ENCODE peak calls at places on chromosomes 5 and 9, in nine cellular contexts. G is left kidney; A is A172; D is effector memory CD4-positive, alpha-beta T cell; P is endothelial cell; H is kidney glomerular epithelial cell; F is HTR-8/SVneo; M is left colon; Q is adipocyte. C is an unnamed sample.

GRCh38 chr5:42949348-42950090 is 90.6 kb downstream of the ANXA2R start:
- DNase-seq in G (peak), F (peak), Q (peak), M (peak), A (peak), H (peak), P (no peak), D (peak), C (peak)

GRCh38 chr5:40089269-40089668 is 590.4 kb upstream of the PTGER4 start:
- DNase-seq in A (peak), M (no peak), H (no peak), G (peak), P (no peak), F (no peak), Q (no peak), D (no peak), C (no peak)

GRCh38 chr5:155728857-155729683 is 597.9 kb upstream of the SGCD start:
- DNase-seq in G (peak), Q (peak), H (peak), M (peak), A (no peak), D (no peak), F (no peak), P (peak), C (peak)

GRCh38 chr9:4614627-4615026 is 47.5 kb upstream of the PLPP6 start:
- DNase-seq in M (no peak), D (no peak), A (no peak), F (no peak), Q (no peak), G (no peak), H (no peak), P (no peak), C (peak)

GRCh38 chr5:88954511-88954910 is 71.5 kb upstream of the MEF2C start:
- DNase-seq in Q (no peak), G (no peak), F (no peak), A (peak), P (no peak), H (no peak), M (no peak), D (no peak), C (peak)

GRCh38 chr5:110376281-110376916 is 350.1 kb downstream of the TMEM232 start:
- DNase-seq in H (no peak), P (no peak), M (no peak), D (no peak), F (no peak), A (no peak), G (peak), Q (peak), C (peak)

GRCh38 chr5:173452098-173452497 is 123.9 kb upstream of the STC2 start:
- DNase-seq in F (no peak), Q (peak), G (no peak), A (peak), D (no peak), M (no peak), H (no peak), P (no peak), C (peak)

GRCh38 chr9:114075602-114076001 is 2.5 kb downstream of the AMBP start:
- DNase-seq in G (no peak), A (no peak), M (no peak), D (no peak), H (no peak), P (no peak), Q (no peak), F (no peak), C (no peak)

GRCh38 chr5:175750476-175751080 is 92.7 kb downstream of the HRH2 start:
- DNase-seq in D (no peak), H (no peak), G (peak), F (no peak), A (no peak), M (no peak), Q (no peak), P (no peak), C (no peak)

GRCh38 chr9:14103115-14103514 is 210.8 kb downstream of the NFIB start:
- DNase-seq in P (no peak), A (no peak), F (no peak), G (peak), M (no peak), Q (peak), D (no peak), H (no peak), C (peak)

GRCh38 chr5:80181618-80182211 is 74.1 kb downstream of the SERINC5 start:
- DNase-seq in H (peak), M (peak), F (no peak), P (no peak), D (peak), G (no peak), Q (no peak), A (peak), C (peak)

GRCh38 chr5:177592905-177593304 is 902 bp downstream of the TMED9 start:
- DNase-seq in M (no peak), F (no peak), P (no peak), D (no peak), A (no peak), H (no peak), G (no peak), Q (no peak), C (no peak)

GRCh38 chr5:150607105-150607504 is 33.4 kb upstream of the SYNPO start:
- DNase-seq in G (no peak), Q (no peak), M (no peak), P (no peak), F (no peak), A (no peak), D (no peak), H (no peak), C (no peak)